ENCODE peak calls at places on chromosomes 7 and 10, in five cellular contexts. W is ovary; F is left ventricle myocardium superior; Z is stimulated activated CD4-positive, alpha-beta T cell treated with anti-CD3 and anti-CD28 coated beads, Interleukin-1b, Interleukin-23, amount 100 ng/mL, for 1 hour; S is activated naive CD8-positive, alpha-beta T cell treated with anti-CD3 and anti-CD28 coated beads, Interleukin-2, amount 50 U/mL, for 24 hours. M is an unnamed sample.
A peak's percentile ranks its signal among the peaks of the same experiment; 100 is the strongest.

GRCh38 chr7:32346253-32346652 is 143.9 kb downstream of the LSM5 start:
- DNase-seq in W (no peak), F (no peak), Z (no peak), S (no peak), M (no peak)

GRCh38 chr10:24215193-24215592 is 6.3 kb downstream of the KIAA1217 start:
- DNase-seq in W (no peak), F (peak; percentile 38), Z (no peak), S (no peak), M (no peak)

GRCh38 chr7:106304575-106304974 is 19.8 kb upstream of the NAMPT start:
- DNase-seq in W (no peak), F (no peak), Z (no peak), S (no peak), M (no peak)

GRCh38 chr10:1367938-1368697 is 311.9 kb downstream of the WDR37 start:
- DNase-seq in W (no peak), F (no peak), Z (no peak), S (no peak), M (no peak)

GRCh38 chr7:86301301-86301700 is 342.4 kb upstream of the GRM3 start:
- DNase-seq in W (no peak), F (no peak), Z (no peak), S (no peak), M (no peak)

GRCh38 chr10:30285970-30286369 is 63.1 kb downstream of the MTPAP start:
- DNase-seq in W (no peak), F (no peak), Z (no peak), S (no peak), M (no peak)

GRCh38 chr7:953547-954327 is 743 bp downstream of the ADAP1 start:
- DNase-seq in W (no peak), F (peak; percentile 75), Z (no peak), S (peak; percentile 28), M (no peak)

GRCh38 chr7:132351858-132352539 is 224.3 kb downstream of the PLXNA4 start:
- DNase-seq in W (no peak), F (no peak), Z (no peak), S (no peak), M (no peak)

GRCh38 chr10:49698679-49699078 is 19.2 kb downstream of the C10orf53 start:
- DNase-seq in W (no peak), F (no peak), Z (no peak), S (no peak), M (no peak)

GRCh38 chr10:83037653-83038052 is 1101.7 kb upstream of the GHITM start:
- DNase-seq in W (no peak), F (no peak), Z (no peak), S (no peak), M (no peak)

GRCh38 chr7:142523821-142524460 is 225.3 kb upstream of the PRSS1 start:
- DNase-seq in W (no peak), F (no peak), Z (no peak), S (no peak), M (no peak)

GRCh38 chr10:117543999-117544728 is 1.6 kb downstream of the EMX2 start:
- DNase-seq in W (no peak), F (no peak), Z (no peak), S (no peak), M (no peak)

GRCh38 chr7:87627634-87627994 is 584 bp upstream of the RUNDC3B start:
- DNase-seq in W (peak; percentile 9), F (peak; percentile 29), Z (no peak), S (no peak), M (no peak)

GRCh38 chr7:30770936-30771858 is at the start of gene MINDY4:
- DNase-seq in W (peak; percentile 86), F (peak; percentile 92), Z (peak; percentile 39), S (peak; percentile 75), M (peak; percentile 44)

GRCh38 chr7:149238051-149238450 is 1.4 kb upstream of the ZNF212 start:
- DNase-seq in W (no peak), F (no peak), Z (no peak), S (no peak), M (no peak)

M was measured in cortex of kidney.